ENCODE peak calls at places on chromosome 3, in seven cellular contexts. Z is cardiac muscle cell, O is psoas muscle, I is hepatocyte, F is adrenal gland, M is thoracic aorta, A is AG04450. N is an unnamed sample. For H3K9me3, the result is how much of the 10 kb centered on the place peaks cover.

GRCh38 chr3:46811615-46812236 is 51.5 kb downstream of the MYL3 start:
- DNase-seq in O (no peak), A (no peak), M (no peak), F (no peak), Z (peak), I (peak), N (no peak)

GRCh38 chr3:10519236-10519635 is 13.8 kb upstream of the ATP2B2 start:
- DNase-seq in F (no peak), O (no peak), A (no peak), I (no peak), M (no peak), Z (no peak), N (peak)

GRCh38 chr3:179063945-179064560 is 7.6 kb downstream of the ZMAT3 start:
- DNase-seq in F (no peak), I (no peak), O (no peak), M (no peak), A (no peak), Z (no peak), N (no peak)

GRCh38 chr3:112448939-112449338 is 50.3 kb downstream of the BTLA start:
- DNase-seq in A (no peak), F (no peak), Z (no peak), I (no peak), O (no peak), M (no peak), N (no peak)

GRCh38 chr3:62169871-62170660 is 203.3 kb downstream of the FEZF2 start:
- DNase-seq in M (no peak), F (no peak), O (no peak), A (no peak), Z (no peak), I (no peak), N (no peak)

GRCh38 chr3:31621314-31621713 is 88.6 kb downstream of the STT3B start:
- DNase-seq in I (no peak), F (no peak), A (no peak), M (no peak), O (no peak), Z (no peak), N (no peak)

GRCh38 chr3:163474766-163475165 is 1603.5 kb downstream of the SI start:
- DNase-seq in M (no peak), A (no peak), Z (no peak), F (no peak), O (no peak), I (no peak), N (no peak)

GRCh38 chr3:157530637-157531300 is 27.6 kb upstream of the VEPH1 start:
- DNase-seq in F (no peak), O (no peak), I (no peak), Z (no peak), A (no peak), M (no peak), N (no peak)

GRCh38 chr3:122921791-122922651 is 105.5 kb downstream of the SEMA5B start:
- DNase-seq in Z (peak), F (no peak), I (peak), M (no peak), A (no peak), O (no peak), N (no peak)

GRCh38 chr3:130849111-130849552 is 44.8 kb upstream of the ATP2C1 start:
- DNase-seq in A (no peak), I (no peak), M (no peak), Z (no peak), O (peak), F (peak), N (no peak)

GRCh38 chr3:99859855-99860254 is 42.2 kb downstream of the CMSS1 start:
- DNase-seq in O (no peak), I (peak), M (no peak), A (peak), Z (no peak), F (no peak), N (no peak)

GRCh38 chr3:64361962-64362735 is 136.9 kb upstream of the PRICKLE2 start:
- DNase-seq in F (no peak), I (no peak), A (no peak), Z (no peak), O (no peak), M (no peak), N (no peak)

GRCh38 chr3:171850968-171851600 is 7.9 kb downstream of the TMEM212 start:
- DNase-seq in M (no peak), A (no peak), I (no peak), Z (no peak), O (no peak), F (no peak), N (no peak)

GRCh38 chr3:25575001-25575400 is 89.7 kb downstream of the TOP2B start:
- DNase-seq in I (no peak), F (no peak), Z (no peak), O (no peak), A (no peak), M (no peak), N (no peak)

GRCh38 chr3:42387802-42388651 is 22.4 kb downstream of the LYZL4 start:
- DNase-seq in A (no peak), O (no peak), Z (no peak), F (no peak), M (no peak), I (no peak), N (no peak)

GRCh38 chr3:111761309-111761795 is 97.7 kb upstream of the PHLDB2 start:
- DNase-seq in F (no peak), A (no peak), O (no peak), M (no peak), Z (no peak), I (no peak), N (no peak)

GRCh38 chr3:55481918-55482495 is 5.1 kb downstream of the WNT5A start:
- DNase-seq in Z (peak), I (peak), F (no peak), A (no peak), M (no peak), O (peak), N (no peak)

GRCh38 chr3:33278106-33278672 is 947 bp downstream of the FBXL2 start:
- DNase-seq in O (no peak), Z (peak), M (no peak), A (no peak), I (peak), F (peak), N (no peak)

GRCh38 chr3:143328459-143328858 is 208.9 kb downstream of the CHST2 start:
- DNase-seq in M (no peak), A (no peak), I (no peak), Z (no peak), F (no peak), O (no peak), N (no peak)

GRCh38 chr3:19073341-19074105 is 74.8 kb upstream of the KCNH8 start:
- DNase-seq in M (no peak), Z (no peak), F (no peak), I (no peak), A (no peak), O (no peak), N (no peak)

GRCh38 chr3:191397771-191398170 is 63.2 kb upstream of the PYDC2 start:
- DNase-seq in M (no peak), Z (no peak), F (no peak), A (no peak), O (no peak), I (no peak), N (no peak)

GRCh38 chr3:194817592-194818325 is 132.1 kb downstream of the FAM43A start:
- DNase-seq in Z (no peak), A (no peak), F (no peak), I (no peak), M (no peak), O (no peak), N (no peak)

GRCh38 chr3:154862265-154862664 is 217.9 kb upstream of the MME start:
- DNase-seq in A (peak), O (no peak), I (no peak), M (no peak), Z (no peak), F (no peak), N (no peak)

GRCh38 chr3:197753263-197753662 is 3.6 kb downstream of the FYTTD1 start:
- DNase-seq in A (no peak), Z (no peak), I (no peak), O (no peak), M (no peak), F (no peak), N (no peak)

GRCh38 chr3:6719999-6720398 is 140.9 kb upstream of the GRM7 start:
- DNase-seq in M (no peak), I (no peak), Z (no peak), O (no peak), A (no peak), F (no peak), N (no peak)

GRCh38 chr3:6717026-6717943 is 143.6 kb upstream of the GRM7 start:
- DNase-seq in F (no peak), M (no peak), O (no peak), I (no peak), A (no peak), Z (no peak), N (no peak)

GRCh38 chr3:6721496-6721895 is 139.4 kb upstream of the GRM7 start:
- DNase-seq in A (no peak), M (no peak), Z (no peak), F (no peak), O (no peak), I (no peak), N (no peak)

DNA sequence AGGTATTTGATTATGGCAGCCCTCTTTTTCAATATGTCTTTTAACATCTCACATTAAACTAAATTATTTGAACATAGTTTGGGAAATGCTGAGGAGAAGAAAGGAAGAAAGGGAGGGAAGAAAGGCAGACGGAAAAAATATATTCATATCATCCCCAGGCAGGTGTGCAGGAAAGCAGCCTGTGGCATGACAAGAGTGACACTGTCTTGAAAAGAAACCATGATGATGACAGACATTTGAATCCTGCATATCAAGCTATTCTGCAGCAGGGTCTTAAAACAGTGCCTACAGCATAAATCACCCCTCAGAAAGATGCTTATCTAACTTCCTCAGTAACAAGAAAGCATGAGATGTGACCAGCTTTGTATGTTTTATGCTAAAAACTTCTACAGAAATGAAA is 144.5 kb upstream of the GRM7 start:
- DNase-seq in I (no peak), A (no peak), Z (no peak), M (no peak), O (no peak), F (no peak), N (no peak)
- H3K9me3 ChIP-seq in I (under half), A (under half), Z (under half), M (under half), O (under half), F (under half), N (under half)

GRCh38 chr3:97340940-97341339 is 423.6 kb upstream of the ARL6 start:
- DNase-seq in I (no peak), O (no peak), Z (no peak), M (no peak), A (no peak), F (no peak), N (no peak)
- H3K9me3 ChIP-seq in I (under half), O (under half), Z (under half), M (under half), A (under half), F (under half), N (under half)

DNA sequence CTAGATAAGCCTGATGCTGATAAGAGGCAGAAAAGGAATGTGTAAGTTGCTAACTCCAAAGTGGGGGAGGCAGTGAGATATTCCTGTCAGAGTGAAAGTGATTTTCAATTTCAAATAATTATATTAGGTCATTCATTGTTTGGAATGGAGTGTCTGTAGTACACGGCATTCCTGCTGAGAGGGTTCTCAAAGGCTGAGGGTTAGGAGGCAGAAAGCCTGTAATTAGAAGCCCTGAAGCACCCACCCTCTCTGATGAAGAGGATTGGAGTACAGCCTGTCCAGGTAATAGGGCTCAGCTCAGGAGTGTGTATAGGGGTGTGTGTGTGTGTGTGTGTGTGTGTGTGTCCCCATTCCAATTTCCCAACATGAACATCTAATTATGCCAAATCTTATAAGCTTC is 486.8 kb downstream of the MAGI1 start:
- DNase-seq in F (no peak), O (no peak), A (no peak), I (no peak), Z (peak), M (no peak), N (no peak)
- H3K9me3 ChIP-seq in F (under half), O (under half), A (under half), I (under half), Z (under half), M (under half), N (under half)

GRCh38 chr3:177894021-177894690 is 642.1 kb upstream of the KCNMB2 start:
- DNase-seq in A (no peak), I (no peak), M (no peak), Z (no peak), F (no peak), O (no peak), N (no peak)

GRCh38 chr3:177898185-177898584 is 638.1 kb upstream of the KCNMB2 start:
- DNase-seq in Z (no peak), M (no peak), O (no peak), A (no peak), F (no peak), I (no peak), N (no peak)

GRCh38 chr3:177887475-177887874 is 648.8 kb upstream of the KCNMB2 start:
- DNase-seq in O (no peak), I (no peak), M (no peak), A (no peak), F (no peak), Z (no peak), N (no peak)

GRCh38 chr3:177889158-177889557 is 647.1 kb upstream of the KCNMB2 start:
- DNase-seq in O (no peak), Z (no peak), F (no peak), I (no peak), M (no peak), A (no peak), N (no peak)

GRCh38 chr3:177893321-177893720 is 642.9 kb upstream of the KCNMB2 start:
- DNase-seq in A (no peak), M (no peak), O (no peak), I (no peak), F (no peak), Z (no peak), N (no peak)
- H3K9me3 ChIP-seq in A (under half), M (under half), O (under half), I (under half), F (under half), Z (under half), N (under half)